ENCODE peak calls at places on chromosomes 7 and 10, in six cellular contexts. S is colonic mucosa, T is fibroblast of the aortic adventitia, F is astrocyte of the cerebellum, R is tibial artery, B is heart left ventricle. Q is an unnamed sample.

GRCh38 chr10:77220150-77220549 is 417.5 kb downstream of the KCNMA1 start:
- DNase-seq in S (no peak), R (no peak), T (no peak), F (no peak), B (no peak), Q (no peak)

GRCh38 chr7:83204715-83205114 is 42.0 kb upstream of the PCLO start:
- DNase-seq in R (no peak), S (no peak), T (no peak), B (no peak), F (no peak), Q (no peak)

GRCh38 chr10:3071405-3072198 is 4.3 kb downstream of the PFKP start:
- DNase-seq in F (peak; percentile 48), R (no peak), B (no peak), T (no peak), S (no peak), Q (peak; percentile 61)

GRCh38 chr10:24550680-24551079 is 173.0 kb downstream of the ARHGAP21 start:
- DNase-seq in B (no peak), S (no peak), F (no peak), T (no peak), R (no peak), Q (no peak)

GRCh38 chr7:4687956-4688355 is 5.9 kb downstream of the FOXK1 start:
- DNase-seq in F (no peak), T (no peak), B (no peak), S (no peak), R (no peak), Q (no peak)

GRCh38 chr10:29271877-29272276 is 17.0 kb upstream of the LYZL1 start:
- DNase-seq in S (no peak), T (no peak), B (no peak), F (no peak), R (no peak), Q (no peak)

GRCh38 chr10:99557044-99557443 is 24.3 kb downstream of the NKX2-3 start:
- DNase-seq in S (no peak), T (no peak), R (no peak), B (no peak), F (no peak), Q (no peak)

GRCh38 chr10:132520147-132520811 is 17.3 kb upstream of the INPP5A start:
- DNase-seq in S (no peak), B (peak; percentile 56), R (peak; percentile 51), T (peak; percentile 88), F (peak; percentile 68), Q (peak; percentile 82)

GRCh38 chr10:44864637-44865288 is 46.4 kb upstream of the TMEM72 start:
- DNase-seq in R (peak; percentile 91), B (peak; percentile 89), S (peak; percentile 96), T (peak; percentile 89), F (peak; percentile 57), Q (peak; percentile 81)
- TF ChIP-seq CTCF in R (peak; percentile 97), B (peak; percentile 95), S (peak; percentile 98), T (peak; percentile 96), F (peak; percentile 94), Q (peak; percentile 81)

DNA sequence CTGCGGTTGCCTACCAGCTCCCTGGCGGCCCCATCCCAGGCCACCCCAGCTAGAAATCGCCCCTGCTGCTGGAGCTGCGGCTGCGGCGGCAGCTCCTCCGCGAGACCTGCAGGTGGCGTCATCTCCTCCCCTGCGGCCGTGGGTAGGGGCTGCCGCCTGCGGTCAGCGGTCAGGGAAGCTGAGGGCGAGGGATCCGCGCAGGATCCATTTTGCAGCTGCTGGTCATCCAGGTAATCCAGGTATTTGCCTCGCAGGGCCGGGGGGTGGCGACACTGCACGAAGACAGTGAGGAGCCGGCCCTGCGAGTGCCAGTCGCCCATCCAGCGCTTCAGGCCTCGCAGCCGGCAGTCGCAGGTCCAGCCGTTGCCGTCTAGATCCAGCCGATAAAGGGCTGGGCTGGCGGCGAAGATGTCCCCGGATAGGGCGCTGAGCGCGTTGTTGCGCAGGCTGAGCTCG is 1.5 kb downstream of the TRIL start:
- DNase-seq in S (peak; percentile 77), T (peak; percentile 18), B (peak; percentile 74), R (no peak), F (no peak), Q (no peak)
- H3K4me3 ChIP-seq in S (peak overlapping the region; percentile 63), T (peak overlapping the region; percentile 45), B (peak overlapping the region; percentile 64), R (peak overlapping the region; percentile 45), F (peak overlapping the region; percentile 46), Q (peak overlapping the region; percentile 7)

DNA sequence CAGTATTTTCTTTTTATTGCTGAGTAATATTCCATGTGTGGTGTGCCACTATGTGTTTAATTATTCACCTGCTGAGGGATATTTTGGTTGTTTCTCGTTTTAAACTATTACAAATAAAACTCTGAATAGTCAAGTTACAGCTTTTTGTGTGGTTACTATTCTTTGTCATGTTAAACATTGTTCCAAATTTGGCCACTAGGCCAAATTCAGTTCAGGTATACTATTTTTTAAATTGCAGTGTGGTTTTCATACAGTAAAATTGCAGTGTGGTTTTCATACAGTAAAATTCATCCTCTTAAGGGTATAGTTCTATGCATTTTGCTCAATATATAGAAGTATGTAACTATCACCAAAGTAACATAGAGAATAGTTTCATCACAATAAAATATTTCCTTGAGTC is 97.4 kb upstream of the FAM3C start:
- DNase-seq in B (no peak), T (no peak), S (no peak), F (no peak), R (no peak), Q (no peak)
- TF ChIP-seq CTCF in B (no peak), T (no peak), S (no peak), F (no peak), R (no peak), Q (no peak)

DNA sequence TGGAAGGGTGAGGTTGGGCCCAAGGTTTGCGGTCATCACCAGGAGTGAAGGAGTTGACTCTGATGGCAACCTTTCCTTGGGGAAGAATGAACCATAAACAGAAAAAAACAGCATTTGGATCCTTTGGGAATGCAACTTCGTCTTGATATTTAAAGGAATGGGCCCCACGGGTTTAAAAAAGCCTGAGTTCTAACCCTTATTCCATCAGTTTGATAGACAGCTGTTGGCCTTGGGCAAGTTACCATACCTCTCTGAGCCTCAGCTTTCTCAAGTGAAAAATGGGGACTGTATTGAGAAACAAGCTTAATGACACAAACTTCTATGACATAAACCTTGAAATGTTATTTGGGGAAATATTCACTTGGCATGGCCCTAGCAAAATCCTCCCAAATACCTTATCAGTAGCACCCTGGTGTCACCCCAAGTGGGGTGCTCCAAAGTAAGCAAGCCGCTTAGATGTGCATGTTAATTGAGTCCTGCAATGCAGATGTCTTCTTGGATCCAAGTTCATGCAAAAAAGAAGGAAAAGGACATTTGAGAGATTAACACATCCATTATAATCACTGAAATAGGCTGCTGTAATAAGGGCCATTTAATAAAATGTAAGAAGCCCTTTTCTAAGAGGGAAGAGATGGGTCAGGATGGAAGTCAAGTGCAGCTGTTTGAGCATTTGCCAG is 13.8 kb downstream of the MXI1 start:
- DNase-seq in B (no peak), T (no peak), S (no peak), R (no peak), F (no peak), Q (no peak)
- H3K4me3 ChIP-seq in B (peak overlapping the region; percentile 45), T (peak overlapping the region; percentile 67), S (no peak overlapping the region), R (peak overlapping the region; percentile 43), F (peak overlapping the region; percentile 42), Q (peak overlapping the region; percentile 62)

DNA sequence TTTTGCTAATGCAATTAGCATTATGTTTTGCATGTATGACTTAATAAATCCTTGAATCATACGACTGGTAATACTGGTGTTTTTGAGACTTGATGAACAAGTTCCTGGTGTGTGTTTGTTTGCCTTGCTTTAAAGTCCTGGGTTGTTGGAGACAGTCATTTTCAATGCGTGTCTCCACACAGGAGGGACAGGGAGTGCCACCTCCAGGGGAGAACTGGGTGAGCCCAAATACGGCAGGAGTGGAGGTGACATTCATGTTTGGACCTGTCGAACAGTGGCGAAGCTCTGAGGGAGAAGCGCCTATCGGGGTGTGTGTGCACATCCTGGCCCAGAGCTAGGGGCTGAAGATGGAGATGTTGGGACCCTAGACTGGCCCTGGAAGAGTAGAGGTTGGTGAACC is 43.8 kb downstream of the DAGLB start:
- DNase-seq in F (no peak), T (no peak), B (no peak), S (no peak), R (no peak), Q (no peak)
- TF ChIP-seq CTCF in F (no peak), T (no peak), B (no peak), S (no peak), R (no peak), Q (no peak)

DNA sequence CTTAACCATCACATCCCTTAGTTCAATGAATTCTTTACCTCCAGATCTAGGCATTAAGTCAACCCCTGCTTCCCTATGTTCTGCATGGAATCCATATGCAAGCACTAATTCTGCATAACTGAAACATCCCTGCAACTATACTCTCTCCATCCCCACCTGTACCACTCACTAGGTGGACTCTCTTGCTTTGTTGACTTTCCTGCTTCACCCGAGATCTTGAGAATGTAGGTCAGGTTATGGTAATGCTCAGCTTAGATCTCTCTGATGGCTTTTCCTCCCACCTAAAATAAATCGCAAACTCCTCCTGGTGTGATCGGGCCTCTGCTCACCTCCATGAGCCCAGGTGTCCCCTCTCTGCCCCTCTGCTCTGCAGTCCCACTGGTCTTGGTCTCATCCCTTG is 92.4 kb upstream of the ADAM12 start:
- DNase-seq in R (no peak), T (no peak), B (no peak), S (no peak), F (no peak), Q (no peak)
- H3K4me3 ChIP-seq in R (no peak overlapping the region), T (no peak overlapping the region), B (no peak overlapping the region), S (no peak overlapping the region), F (no peak overlapping the region), Q (no peak overlapping the region)

GRCh38 chr7:6556196-6556595 is 4.9 kb upstream of the GRID2IP start:
- DNase-seq in S (no peak), R (no peak), T (no peak), F (no peak), B (no peak), Q (no peak)

GRCh38 chr7:6554848-6555247 is 3.6 kb upstream of the GRID2IP start:
- DNase-seq in R (no peak), F (no peak), B (no peak), T (no peak), S (no peak), Q (no peak)

GRCh38 chr7:6553460-6554044 is 2.3 kb upstream of the GRID2IP start:
- DNase-seq in T (no peak), R (no peak), B (no peak), S (no peak), F (no peak), Q (no peak)

GRCh38 chr7:6559896-6560295 is 8.6 kb upstream of the GRID2IP start:
- DNase-seq in S (no peak), B (no peak), F (no peak), R (no peak), T (no peak), Q (no peak)

DNA sequence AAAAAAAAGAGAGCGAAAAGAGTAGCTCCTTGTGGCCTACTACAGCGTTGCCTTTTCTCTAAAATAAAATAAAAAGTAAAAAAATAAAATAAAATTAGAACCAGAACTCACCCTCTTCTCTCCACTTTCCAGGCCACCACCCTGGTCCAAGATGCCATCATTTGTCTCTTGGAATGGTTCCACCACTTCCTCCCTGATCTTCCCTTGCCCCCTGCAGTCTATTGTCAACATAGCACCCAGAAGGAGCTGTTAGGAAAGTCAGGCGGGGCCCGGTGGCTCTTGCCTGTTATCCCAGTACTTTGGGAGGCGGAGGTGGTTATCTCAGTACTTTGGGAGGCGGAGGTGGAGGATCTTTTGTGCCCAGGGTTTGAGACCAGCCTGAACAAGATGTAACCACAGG is 7.6 kb upstream of the GRID2IP start:
- DNase-seq in B (no peak), S (peak; percentile 31), F (no peak), T (peak; percentile 32), R (no peak), Q (peak; percentile 54)
- TF ChIP-seq CTCF in B (no peak), S (no peak), F (no peak), T (peak; percentile 41), R (no peak), Q (peak; percentile 49)

Q was measured in AG10803.